ENCODE peak calls at places on chromosome 14, in seven cellular contexts. A is IMR-90, Q is AG09309, W is heart left ventricle, U is PC-9, I is spleen, D is foreskin keratinocyte. O is an unnamed sample.

GRCh38 chr14:100144996-100145646 is 14.3 kb downstream of the DEGS2 start:
- DNase-seq in U (no peak), I (peak; percentile 84), D (no peak), Q (no peak), A (no peak), W (no peak), O (no peak)

GRCh38 chr14:67260114-67260513 is 18.9 kb downstream of the PALS1 start:
- DNase-seq in A (no peak), I (no peak), W (no peak), Q (no peak), U (no peak), D (no peak), O (no peak)

GRCh38 chr14:65208548-65208947 is 106.2 kb upstream of the MAX start:
- DNase-seq in I (no peak), D (no peak), A (no peak), U (no peak), W (no peak), Q (no peak), O (no peak)

GRCh38 chr14:101963611-101964296 is 619 bp upstream of the DYNC1H1 start:
- DNase-seq in Q (no peak), A (no peak), D (no peak), W (no peak), I (no peak), U (no peak), O (no peak)

GRCh38 chr14:20632831-20633771 is 8.4 kb downstream of the OR6S1 start:
- DNase-seq in Q (no peak), I (peak; percentile 67), A (peak; percentile 85), W (no peak), U (peak; percentile 63), D (peak; percentile 74), O (peak; percentile 83)

GRCh38 chr14:105855246-105855892 is 329.0 kb downstream of the TMEM121 start:
- DNase-seq in D (no peak), A (no peak), W (peak; percentile 15), I (peak; percentile 79), U (no peak), Q (no peak), O (no peak)

GRCh38 chr14:94601961-94602391 is 10.2 kb upstream of the SERPINA3 start:
- DNase-seq in A (peak; percentile 89), Q (peak; percentile 59), U (no peak), W (peak; percentile 53), D (peak; percentile 51), I (peak; percentile 48), O (peak; percentile 89)

GRCh38 chr14:69643430-69644200 is 32.2 kb downstream of the SUSD6 start:
- DNase-seq in W (peak; percentile 51), U (peak; percentile 88), D (peak; percentile 96), Q (no peak), I (no peak), A (peak; percentile 84), O (no peak)

GRCh38 chr14:67620217-67620789 is 583 bp downstream of the ARG2 start:
- DNase-seq in I (peak; percentile 68), W (no peak), Q (no peak), A (peak; percentile 7), U (peak; percentile 20), D (no peak), O (no peak)

GRCh38 chr14:71139058-71139946 is 232.0 kb downstream of the PCNX1 start:
- DNase-seq in I (peak; percentile 87), W (peak; percentile 49), Q (no peak), U (peak; percentile 57), A (peak; percentile 48), D (no peak), O (peak; percentile 53)

GRCh38 chr14:91719839-91720238 is 12.0 kb downstream of the CATSPERB start:
- DNase-seq in Q (no peak), A (no peak), D (no peak), U (no peak), I (no peak), W (no peak), O (no peak)

GRCh38 chr14:104426771-104427125 is 152.8 kb upstream of the C14orf180 start:
- DNase-seq in I (no peak), Q (no peak), D (no peak), U (no peak), A (no peak), W (no peak), O (no peak)

GRCh38 chr14:77143071-77143470 is 1.5 kb upstream of the ZDHHC22 start:
- DNase-seq in D (no peak), W (no peak), A (no peak), I (peak; percentile 48), U (no peak), Q (no peak), O (no peak)

GRCh38 chr14:64012720-64013119 is 159.9 kb downstream of the SYNE2 start:
- DNase-seq in W (no peak), U (no peak), A (no peak), Q (no peak), I (no peak), D (no peak), O (no peak)

GRCh38 chr14:44803239-44803905 is 158.4 kb downstream of the KLHL28 start:
- DNase-seq in D (peak; percentile 13), U (no peak), Q (peak; percentile 23), W (no peak), I (no peak), A (peak; percentile 64), O (peak; percentile 69)

GRCh38 chr14:102830474-102831045 is 53.3 kb downstream of the TRAF3 start:
- DNase-seq in W (no peak), Q (no peak), U (no peak), D (no peak), I (no peak), A (no peak), O (no peak)

GRCh38 chr14:68278568-68279436 is 459.2 kb downstream of the RAD51B start:
- DNase-seq in A (peak; percentile 64), U (peak; percentile 15), D (no peak), I (no peak), Q (no peak), W (no peak), O (peak; percentile 86)

GRCh38 chr14:30874999-30875787 is 834 bp downstream of the COCH start:
- DNase-seq in U (no peak), W (no peak), A (no peak), D (no peak), I (peak; percentile 72), Q (no peak), O (no peak)

GRCh38 chr14:51674294-51675002 is 22.7 kb downstream of the FRMD6 start:
- DNase-seq in Q (no peak), U (no peak), A (peak; percentile 68), W (no peak), I (no peak), D (peak; percentile 61), O (peak; percentile 75)

GRCh38 chr14:95421741-95422140 is 94.7 kb downstream of the SYNE3 start:
- DNase-seq in A (no peak), W (no peak), D (no peak), U (no peak), I (peak; percentile 7), Q (no peak), O (no peak)

GRCh38 chr14:46432516-46432915 is 219.1 kb downstream of the RPL10L start:
- DNase-seq in W (no peak), Q (no peak), D (no peak), A (no peak), U (no peak), I (no peak), O (no peak)

GRCh38 chr14:69154779-69155178 is 1.9 kb upstream of the DCAF5 start:
- DNase-seq in U (no peak), D (no peak), A (no peak), W (no peak), I (no peak), Q (no peak), O (no peak)

GRCh38 chr14:104980601-104981531 is 2.7 kb upstream of the AHNAK2 start:
- DNase-seq in W (no peak), I (peak; percentile 67), U (no peak), Q (no peak), A (no peak), D (no peak), O (no peak)

GRCh38 chr14:53599221-53599945 is 357.2 kb downstream of the BMP4 start:
- DNase-seq in I (no peak), U (no peak), W (no peak), Q (no peak), D (no peak), A (peak; percentile 12), O (no peak)

GRCh38 chr14:98198385-98198784 is 1073.6 kb downstream of the BCL11B start:
- DNase-seq in D (no peak), A (no peak), U (no peak), Q (no peak), W (no peak), I (no peak), O (no peak)

GRCh38 chr14:89352976-89353817 is 63.8 kb downstream of the FOXN3 start:
- DNase-seq in I (no peak), U (no peak), D (no peak), Q (no peak), W (no peak), A (no peak), O (no peak)

GRCh38 chr14:89359477-89360222 is 57.4 kb downstream of the FOXN3 start:
- DNase-seq in I (no peak), Q (no peak), U (no peak), W (no peak), A (no peak), D (no peak), O (no peak)

GRCh38 chr14:89357655-89358297 is 59.3 kb downstream of the FOXN3 start:
- DNase-seq in I (no peak), W (no peak), D (no peak), A (no peak), U (no peak), Q (no peak), O (no peak)

GRCh38 chr14:89356927-89357326 is 60.1 kb downstream of the FOXN3 start:
- DNase-seq in I (no peak), A (no peak), D (no peak), Q (no peak), U (no peak), W (no peak), O (no peak)

GRCh38 chr14:89356496-89356895 is 60.5 kb downstream of the FOXN3 start:
- DNase-seq in D (no peak), I (no peak), Q (no peak), A (no peak), U (no peak), W (no peak), O (no peak)
- TF ChIP-seq CTCF in D (no peak), I (no peak), Q (peak; percentile 3), A (no peak), U (no peak), W (no peak), O (no peak)

GRCh38 chr14:72647782-72648181 is 246.1 kb downstream of the DPF3 start:
- DNase-seq in W (no peak), A (no peak), Q (no peak), D (no peak), I (no peak), U (no peak), O (no peak)
- TF ChIP-seq CTCF in W (no peak), A (no peak), Q (no peak), D (no peak), I (no peak), U (no peak), O (no peak)

DNA sequence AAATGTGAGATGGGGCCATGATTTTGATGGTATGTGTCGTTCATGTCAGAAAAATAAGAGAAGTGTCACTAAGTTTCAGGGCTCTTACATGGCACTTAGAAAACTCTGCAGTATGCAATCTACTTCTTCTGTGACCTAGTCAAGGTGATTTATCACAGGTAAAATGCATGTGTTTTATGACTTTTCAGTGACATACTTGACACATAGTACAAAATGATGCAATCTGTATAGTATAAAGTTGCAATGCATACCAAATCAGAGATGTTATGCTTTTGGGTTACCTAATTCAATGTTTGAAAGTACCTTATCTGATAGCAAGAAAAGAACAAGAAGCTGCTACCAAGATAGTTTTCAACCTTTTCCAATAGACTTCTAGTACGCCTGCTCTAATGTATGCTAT is 21.9 kb upstream of the ARHGAP5 start:
- DNase-seq in W (no peak), U (no peak), I (no peak), A (no peak), Q (no peak), D (no peak), O (no peak)
- TF ChIP-seq CTCF in W (no peak), U (no peak), I (no peak), A (no peak), Q (no peak), D (no peak), O (no peak)

GRCh38 chr14:74290415-74290814 is 12.3 kb downstream of the ABCD4 start:
- DNase-seq in A (peak; percentile 19), U (no peak), D (no peak), W (no peak), Q (no peak), I (no peak), O (no peak)
- TF ChIP-seq CTCF in A (peak; percentile 41), U (peak; percentile 79), D (peak; percentile 47), W (no peak), Q (peak; percentile 49), I (peak; percentile 16), O (peak; percentile 53)

O was measured in AG10803.